ENCODE peak calls at places on chromosomes 4 and X, in nine cellular contexts. One of them, this sample, is unnamed.

GRCh38 chrX:16267431-16267830 is 100.2 kb downstream of the MAGEB17 start:
- DNase-seq in HCT116: no peak
- DNase-seq in A549: no peak
- DNase-seq in SK-N-SH: no peak
- DNase-seq in GM12878: no peak
- DNase-seq in GM23338: no peak
- DNase-seq in HepG2: no peak
- DNase-seq in HL-60: no peak
- DNase-seq in K562: no peak
- DNase-seq in this sample: no peak

GRCh38 chrX:153946910-153947769 is 2.7 kb upstream of the RENBP start:
- DNase-seq in HepG2: peak
- DNase-seq in SK-N-SH: peak
- DNase-seq in HL-60: no peak
- DNase-seq in A549: peak
- DNase-seq in GM23338: peak
- DNase-seq in GM12878: no peak
- DNase-seq in HCT116: peak
- DNase-seq in K562: peak
- DNase-seq in this sample: no peak

GRCh38 chrX:31266172-31267076 is 194.6 kb upstream of the FTHL17 start:
- DNase-seq in HepG2: peak
- DNase-seq in HL-60: no peak
- DNase-seq in A549: no peak
- DNase-seq in K562: peak
- DNase-seq in SK-N-SH: peak
- DNase-seq in GM12878: no peak
- DNase-seq in GM23338: peak
- DNase-seq in HCT116: no peak
- DNase-seq in this sample: no peak

GRCh38 chrX:2583194-2584162 is 82.7 kb upstream of the DHRSX start:
- DNase-seq in HCT116: no peak
- DNase-seq in GM23338: peak
- DNase-seq in SK-N-SH: no peak
- DNase-seq in HepG2: no peak
- DNase-seq in A549: no peak
- DNase-seq in K562: no peak
- DNase-seq in HL-60: no peak
- DNase-seq in GM12878: no peak
- DNase-seq in this sample: no peak

GRCh38 chr4:109816082-109816442 is 500 bp downstream of the GAR1 start:
- DNase-seq in GM12878: no peak
- DNase-seq in HCT116: no peak
- DNase-seq in HepG2: no peak
- DNase-seq in GM23338: peak
- DNase-seq in SK-N-SH: no peak
- DNase-seq in A549: no peak
- DNase-seq in HL-60: no peak
- DNase-seq in K562: peak
- DNase-seq in this sample: no peak

GRCh38 chr4:105966046-105966445 is 70.8 kb downstream of the NPNT start:
- DNase-seq in HepG2: no peak
- DNase-seq in SK-N-SH: no peak
- DNase-seq in HL-60: no peak
- DNase-seq in A549: no peak
- DNase-seq in K562: no peak
- DNase-seq in GM12878: no peak
- DNase-seq in HCT116: no peak
- DNase-seq in GM23338: peak
- DNase-seq in this sample: no peak

GRCh38 chrX:101430457-101431078 is 22.5 kb downstream of the HNRNPH2 start:
- DNase-seq in HepG2: no peak
- DNase-seq in A549: no peak
- DNase-seq in GM23338: no peak
- DNase-seq in HL-60: no peak
- DNase-seq in GM12878: no peak
- DNase-seq in K562: no peak
- DNase-seq in HCT116: no peak
- DNase-seq in SK-N-SH: no peak
- DNase-seq in this sample: no peak

GRCh38 chr4:160202802-160203201 is 1099.9 kb downstream of the RAPGEF2 start:
- DNase-seq in HCT116: no peak
- DNase-seq in GM23338: no peak
- DNase-seq in GM12878: no peak
- DNase-seq in SK-N-SH: no peak
- DNase-seq in HepG2: no peak
- DNase-seq in HL-60: no peak
- DNase-seq in A549: peak
- DNase-seq in K562: no peak
- DNase-seq in this sample: no peak

GRCh38 chrX:115939070-115939469 is 231.5 kb upstream of the AGTR2 start:
- DNase-seq in GM23338: no peak
- DNase-seq in HL-60: no peak
- DNase-seq in HepG2: no peak
- DNase-seq in GM12878: peak
- DNase-seq in HCT116: no peak
- DNase-seq in K562: no peak
- DNase-seq in A549: no peak
- DNase-seq in SK-N-SH: no peak
- DNase-seq in this sample: no peak

GRCh38 chrX:24231169-24231568 is 81.6 kb downstream of the ZFX start:
- DNase-seq in HCT116: peak
- DNase-seq in K562: peak
- DNase-seq in HL-60: no peak
- DNase-seq in GM23338: no peak
- DNase-seq in SK-N-SH: no peak
- DNase-seq in A549: peak
- DNase-seq in GM12878: no peak
- DNase-seq in HepG2: no peak
- DNase-seq in this sample: no peak

GRCh38 chr4:98780111-98780549 is 121.7 kb upstream of the TSPAN5 start:
- DNase-seq in SK-N-SH: peak
- DNase-seq in GM23338: no peak
- DNase-seq in GM12878: no peak
- DNase-seq in HCT116: no peak
- DNase-seq in HepG2: no peak
- DNase-seq in A549: no peak
- DNase-seq in K562: peak
- DNase-seq in HL-60: no peak
- DNase-seq in this sample: no peak

GRCh38 chrX:65828599-65828998 is 161.1 kb downstream of the MSN start:
- DNase-seq in GM12878: no peak
- DNase-seq in GM23338: no peak
- DNase-seq in HL-60: no peak
- DNase-seq in SK-N-SH: no peak
- DNase-seq in HepG2: no peak
- DNase-seq in A549: no peak
- DNase-seq in HCT116: no peak
- DNase-seq in K562: no peak
- DNase-seq in this sample: no peak

GRCh38 chr4:3354455-3354811 is 61.6 kb downstream of the RGS12 start:
- DNase-seq in SK-N-SH: no peak
- DNase-seq in GM12878: no peak
- DNase-seq in GM23338: no peak
- DNase-seq in HCT116: no peak
- DNase-seq in HepG2: peak
- DNase-seq in K562: no peak
- DNase-seq in HL-60: no peak
- DNase-seq in A549: no peak
- DNase-seq in this sample: no peak

GRCh38 chr4:3201718-3202702 is 46.9 kb upstream of the MSANTD1 start:
- DNase-seq in GM12878: peak
- DNase-seq in HL-60: peak
- DNase-seq in SK-N-SH: no peak
- DNase-seq in A549: no peak
- DNase-seq in GM23338: no peak
- DNase-seq in HCT116: no peak
- DNase-seq in HepG2: peak
- DNase-seq in K562: peak
- DNase-seq in this sample: no peak

GRCh38 chrX:109735241-109735744 is 2.2 kb upstream of the ACSL4 start:
- DNase-seq in A549: no peak
- DNase-seq in HCT116: no peak
- DNase-seq in HepG2: no peak
- DNase-seq in K562: no peak
- DNase-seq in HL-60: no peak
- DNase-seq in GM12878: no peak
- DNase-seq in SK-N-SH: no peak
- DNase-seq in GM23338: no peak
- DNase-seq in this sample: no peak

GRCh38 chr4:20554134-20554533 is 146.1 kb upstream of the PACRGL start:
- DNase-seq in K562: no peak
- DNase-seq in GM23338: no peak
- DNase-seq in HL-60: no peak
- DNase-seq in A549: no peak
- DNase-seq in HepG2: no peak
- DNase-seq in SK-N-SH: no peak
- DNase-seq in GM12878: no peak
- DNase-seq in HCT116: no peak
- DNase-seq in this sample: no peak

GRCh38 chr4:8591626-8592365 is 769 bp upstream of the CPZ start:
- DNase-seq in GM12878: no peak
- DNase-seq in K562: no peak
- DNase-seq in A549: no peak
- DNase-seq in GM23338: peak
- DNase-seq in SK-N-SH: no peak
- DNase-seq in HL-60: no peak
- DNase-seq in HepG2: no peak
- DNase-seq in HCT116: no peak
- DNase-seq in this sample: no peak

GRCh38 chr4:10811992-10812391 is 127.4 kb upstream of the CLNK start:
- DNase-seq in K562: no peak
- DNase-seq in GM23338: no peak
- DNase-seq in HepG2: no peak
- DNase-seq in HL-60: no peak
- DNase-seq in SK-N-SH: no peak
- DNase-seq in GM12878: no peak
- DNase-seq in A549: no peak
- DNase-seq in HCT116: no peak
- DNase-seq in this sample: no peak

GRCh38 chrX:54891573-54891972 is 29.1 kb upstream of the TRO start:
- DNase-seq in HL-60: peak
- DNase-seq in HepG2: peak
- DNase-seq in GM12878: no peak
- DNase-seq in GM23338: peak
- DNase-seq in SK-N-SH: peak
- DNase-seq in HCT116: peak
- DNase-seq in A549: peak
- DNase-seq in K562: peak
- DNase-seq in this sample: no peak
- TF ChIP-seq REST in HL-60: no peak
- TF ChIP-seq REST in HepG2: no peak
- TF ChIP-seq REST in GM12878: no peak
- TF ChIP-seq REST in GM23338: no peak
- TF ChIP-seq REST in SK-N-SH: no peak
- TF ChIP-seq REST in HCT116: no peak
- TF ChIP-seq REST in A549: no peak
- TF ChIP-seq REST in K562: no peak
- TF ChIP-seq REST in this sample: no peak

DNA sequence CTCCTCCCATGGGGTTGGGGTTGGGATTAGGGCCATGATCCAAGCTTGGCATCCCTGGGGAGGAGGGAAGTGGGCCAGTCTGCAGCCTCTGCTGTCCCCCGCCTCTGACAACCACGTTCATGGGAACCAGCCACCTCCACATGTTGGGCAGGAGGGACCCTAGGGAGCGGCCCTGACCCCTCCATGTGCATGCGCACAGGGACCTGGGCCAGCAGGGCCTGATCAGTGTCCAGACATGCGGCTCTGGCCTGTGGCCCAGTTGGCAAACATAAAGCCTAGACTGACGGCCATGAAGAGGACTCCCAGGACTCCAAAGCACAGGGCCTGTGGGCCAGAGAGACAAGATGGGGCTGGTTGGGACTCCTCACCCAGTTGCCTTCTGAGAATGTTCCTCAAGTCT is 11.3 kb downstream of the SLC38A5 start:
- DNase-seq in SK-N-SH: no peak
- DNase-seq in HL-60: no peak
- DNase-seq in A549: no peak
- DNase-seq in K562: no peak
- DNase-seq in HepG2: no peak
- DNase-seq in GM12878: no peak
- DNase-seq in HCT116: no peak
- DNase-seq in GM23338: no peak
- DNase-seq in this sample: no peak
- TF ChIP-seq REST in SK-N-SH: no peak
- TF ChIP-seq REST in HL-60: no peak
- TF ChIP-seq REST in A549: no peak
- TF ChIP-seq REST in K562: no peak
- TF ChIP-seq REST in HepG2: no peak
- TF ChIP-seq REST in GM12878: no peak
- TF ChIP-seq REST in HCT116: no peak
- TF ChIP-seq REST in GM23338: no peak
- TF ChIP-seq REST in this sample: no peak

DNA sequence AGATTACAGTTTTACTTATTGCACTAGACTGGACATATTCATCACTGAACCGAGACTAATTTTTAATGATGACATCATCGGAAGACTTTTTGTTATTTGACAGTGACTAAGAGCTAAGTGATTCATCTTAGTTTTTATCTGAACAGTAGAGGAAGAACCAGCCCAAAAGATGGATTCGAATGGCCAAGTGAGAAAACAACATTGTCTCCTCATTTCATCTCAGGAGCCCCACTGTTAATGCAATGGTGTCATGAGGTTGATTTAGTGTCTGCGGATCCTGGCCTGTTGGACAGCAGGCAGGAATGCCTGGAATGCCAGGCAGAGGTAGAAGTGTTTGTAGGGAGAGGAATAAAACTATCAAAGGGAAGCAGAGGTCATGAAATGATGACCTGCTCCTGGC is 37.8 kb upstream of the HPF1 start:
- DNase-seq in K562: no peak
- DNase-seq in HepG2: no peak
- DNase-seq in HCT116: no peak
- DNase-seq in HL-60: no peak
- DNase-seq in SK-N-SH: no peak
- DNase-seq in GM12878: no peak
- DNase-seq in GM23338: peak
- DNase-seq in A549: no peak
- DNase-seq in this sample: no peak
- TF ChIP-seq REST in K562: no peak
- TF ChIP-seq REST in HepG2: no peak
- TF ChIP-seq REST in HCT116: no peak
- TF ChIP-seq REST in HL-60: no peak
- TF ChIP-seq REST in SK-N-SH: peak
- TF ChIP-seq REST in GM12878: no peak
- TF ChIP-seq REST in GM23338: no peak
- TF ChIP-seq REST in A549: no peak
- TF ChIP-seq REST in this sample: no peak

DNA sequence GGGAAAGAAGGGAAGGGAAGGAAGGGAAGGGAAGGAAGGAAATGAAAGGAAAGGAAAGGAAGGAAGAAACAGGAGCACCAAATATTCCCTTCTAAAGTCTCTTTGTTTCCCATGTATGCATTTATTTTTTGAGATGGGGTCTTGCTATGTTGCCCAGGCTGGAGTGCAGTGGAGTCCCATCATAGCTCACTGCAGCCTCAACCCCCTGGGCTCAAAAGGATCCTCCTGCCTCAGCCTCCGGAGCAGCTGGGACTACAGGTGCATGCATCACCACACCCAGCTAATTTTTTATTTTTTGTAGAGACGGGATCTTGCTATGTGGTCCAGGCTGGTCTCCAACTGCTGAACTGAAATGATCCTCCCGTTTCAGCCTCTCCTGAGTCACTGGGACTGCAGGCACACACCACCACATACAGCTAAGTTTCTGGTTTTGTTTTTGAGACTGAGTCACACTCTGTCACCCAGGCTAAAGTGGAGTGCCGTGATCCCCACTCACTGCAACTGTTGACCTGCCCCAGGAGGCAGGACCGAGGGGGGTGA is 102.8 kb downstream of the CRLF2 start:
- DNase-seq in GM23338: no peak
- DNase-seq in A549: no peak
- DNase-seq in HCT116: no peak
- DNase-seq in HL-60: no peak
- DNase-seq in SK-N-SH: no peak
- DNase-seq in K562: no peak
- DNase-seq in GM12878: no peak
- DNase-seq in HepG2: no peak
- DNase-seq in this sample: no peak
- TF ChIP-seq REST in GM23338: no peak
- TF ChIP-seq REST in A549: no peak
- TF ChIP-seq REST in HCT116: no peak
- TF ChIP-seq REST in HL-60: no peak
- TF ChIP-seq REST in SK-N-SH: no peak
- TF ChIP-seq REST in K562: no peak
- TF ChIP-seq REST in GM12878: no peak
- TF ChIP-seq REST in HepG2: no peak
- TF ChIP-seq REST in this sample: no peak